ENCODE peak calls at places on chromosomes 7 and 10, in ten cellular contexts. S is osteocyte; F is stimulated activated CD4-positive, alpha-beta T cell treated with anti-CD3 and anti-CD28 coated beads, Interleukin-1b, Interleukin-23, amount 100 ng/mL, for 4 hours; R is NCI-H446 treated with DMSO at 0.1 percent for 48 hours; G is B cell; I is type B pancreatic cell; L is fibroblast of villous mesenchyme; E is NCI-H460; J is RWPE1; O is cardiac septum. W is an unnamed sample.

GRCh38 chr10:111093741-111094380 is 17.0 kb downstream of the ADRA2A start:
- DNase-seq in S (no peak), F (no peak), R (no peak), G (peak; percentile 2), I (no peak), L (no peak), E (no peak), J (no peak), O (no peak), W (no peak)

GRCh38 chr7:75565129-75565528 is 73.0 kb downstream of the SPDYE5 start:
- DNase-seq in S (peak; percentile 88), F (no peak), R (no peak), G (no peak), I (peak; percentile 77), L (peak; percentile 87), E (peak; percentile 48), J (peak; percentile 87), O (peak; percentile 76), W (no peak)

GRCh38 chr7:106418526-106418925 is 133.7 kb upstream of the NAMPT start:
- DNase-seq in S (no peak), F (no peak), R (no peak), G (no peak), I (no peak), L (peak; percentile 62), E (no peak), J (no peak), O (no peak), W (no peak)

GRCh38 chr7:151249732-151250072 is 1.2 kb upstream of the SMARCD3 start:
- DNase-seq in S (no peak), F (no peak), R (no peak), G (no peak), I (no peak), L (no peak), E (peak; percentile 65), J (no peak), O (no peak), W (no peak)

GRCh38 chr7:49845626-49846025 is 72.2 kb downstream of the VWC2 start:
- DNase-seq in S (no peak), F (no peak), R (no peak), G (no peak), I (no peak), L (no peak), E (no peak), J (no peak), O (no peak), W (no peak)

GRCh38 chr7:753190-753589 is 26.1 kb upstream of the PRKAR1B start:
- DNase-seq in S (no peak), F (no peak), R (no peak), G (no peak), I (no peak), L (no peak), E (no peak), J (no peak), O (peak; percentile 49), W (no peak)

GRCh38 chr10:49303711-49304110 is 4.7 kb downstream of the C10orf71 start:
- DNase-seq in S (no peak), F (no peak), R (no peak), G (no peak), I (no peak), L (no peak), E (no peak), J (no peak), O (peak; percentile 46), W (no peak)

GRCh38 chr10:102645388-102645740 is 1.1 kb downstream of the TRIM8 start:
- DNase-seq in S (no peak), F (peak; percentile 15), R (peak; percentile 12), G (peak; percentile 70), I (no peak), L (peak; percentile 84), E (peak; percentile 59), J (no peak), O (peak; percentile 88), W (peak; percentile 42)

GRCh38 chr10:119595134-119595714 is 1.5 kb downstream of the TIAL1 start:
- DNase-seq in S (no peak), F (no peak), R (no peak), G (no peak), I (no peak), L (peak; percentile 56), E (no peak), J (peak; percentile 57), O (no peak), W (no peak)

GRCh38 chr7:113636727-113637421 is 281.9 kb downstream of the PPP1R3A start:
- DNase-seq in S (no peak), F (no peak), R (no peak), G (no peak), I (no peak), L (peak; percentile 40), E (no peak), J (peak; percentile 73), O (no peak), W (no peak)

GRCh38 chr10:67492317-67493019 is 203.5 kb downstream of the CTNNA3 start:
- DNase-seq in S (no peak), F (no peak), R (no peak), G (no peak), I (no peak), L (peak; percentile 45), E (peak; percentile 24), J (no peak), O (no peak), W (no peak)